ENCODE peak calls at places on chromosomes 11 and 22, in ten cellular contexts. A is stimulated activated CD4-positive, alpha-beta T cell treated with anti-CD3 and anti-CD28 coated beads, Interleukin-2, amount 100 ng/mL, for 24 hours; V is 8988T; R is NB4; H is ACHN; T is activated T-cell treated with anti-CD3 and anti-CD28 coated beads for 1 hour; D is left ventricle myocardium superior; E is NCI-H187; G is CMK; P is left lobe of liver. B is an unnamed sample.

GRCh38 chr22:25488244-25489020 is 76.0 kb upstream of the GRK3 start:
- DNase-seq in A (peak), V (no peak), R (peak), H (peak), T (no peak), D (peak), E (no peak), G (no peak), P (peak), B (no peak)

GRCh38 chr11:91350931-91351330 is 873.7 kb upstream of the FAT3 start:
- DNase-seq in A (no peak), V (no peak), R (no peak), H (no peak), T (no peak), D (no peak), E (no peak), G (no peak), P (no peak), B (no peak)

GRCh38 chr11:102850973-102851745 is 7.8 kb upstream of the MMP3 start:
- DNase-seq in A (no peak), V (no peak), R (no peak), H (peak), T (no peak), D (no peak), E (no peak), G (no peak), P (no peak), B (no peak)

GRCh38 chr22:46159777-46160176 is 9.5 kb downstream of the PPARA start:
- DNase-seq in A (no peak), V (no peak), R (no peak), H (no peak), T (no peak), D (no peak), E (no peak), G (no peak), P (peak), B (no peak)

GRCh38 chr11:10695821-10696220 is 2.3 kb upstream of the IRAG1 start:
- DNase-seq in A (no peak), V (no peak), R (no peak), H (no peak), T (no peak), D (no peak), E (no peak), G (no peak), P (no peak), B (no peak)

GRCh38 chr11:697028-697491 is 1.4 kb downstream of the TMEM80 start:
- DNase-seq in A (no peak), V (no peak), R (peak), H (peak), T (no peak), D (no peak), E (no peak), G (no peak), P (no peak), B (peak)

GRCh38 chr11:102383839-102384238 is 36.8 kb downstream of the BIRC2 start:
- DNase-seq in A (no peak), V (no peak), R (no peak), H (no peak), T (no peak), D (no peak), E (no peak), G (no peak), P (no peak), B (no peak)

GRCh38 chr11:94597896-94598295 is 30.7 kb downstream of the PIWIL4 start:
- DNase-seq in A (no peak), V (no peak), R (no peak), H (peak), T (no peak), D (no peak), E (no peak), G (no peak), P (no peak), B (peak)

GRCh38 chr22:47534150-47535133 is 772.0 kb downstream of the TBC1D22A start:
- DNase-seq in A (no peak), V (no peak), R (no peak), H (no peak), T (no peak), D (no peak), E (no peak), G (no peak), P (no peak), B (no peak)

GRCh38 chr22:50243704-50244419 is 961 bp downstream of the TUBGCP6 start:
- DNase-seq in A (no peak), V (no peak), R (peak), H (no peak), T (no peak), D (no peak), E (no peak), G (no peak), P (no peak), B (no peak)

GRCh38 chr22:44455151-44455962 is 42.7 kb downstream of the RTL6 start:
- DNase-seq in A (peak), V (no peak), R (no peak), H (no peak), T (peak), D (no peak), E (no peak), G (no peak), P (peak), B (no peak)

GRCh38 chr11:66142370-66143263 is 72.5 kb downstream of the PACS1 start:
- DNase-seq in A (no peak), V (peak), R (peak), H (no peak), T (no peak), D (no peak), E (no peak), G (no peak), P (no peak), B (peak)

GRCh38 chr11:64760759-64761417 is 1.1 kb upstream of the PYGM start:
- DNase-seq in A (no peak), V (no peak), R (no peak), H (no peak), T (no peak), D (no peak), E (no peak), G (no peak), P (no peak), B (no peak)

GRCh38 chr11:67484847-67485311 is 2.1 kb downstream of the AIP start:
- DNase-seq in A (peak), V (no peak), R (peak), H (no peak), T (peak), D (no peak), E (no peak), G (peak), P (no peak), B (peak)

GRCh38 chr11:12901874-12902481 is 107.1 kb upstream of the RASSF10 start:
- DNase-seq in A (no peak), V (no peak), R (no peak), H (no peak), T (no peak), D (no peak), E (no peak), G (no peak), P (no peak), B (no peak)

GRCh38 chr22:22593964-22594656 is 35.0 kb upstream of the PRAME start:
- DNase-seq in A (peak), V (no peak), R (peak), H (peak), T (peak), D (peak), E (no peak), G (peak), P (no peak), B (peak)

GRCh38 chr11:5624489-5625278 is at the start of gene TRIM34:
- DNase-seq in A (peak), V (peak), R (peak), H (peak), T (peak), D (no peak), E (no peak), G (no peak), P (peak), B (peak)

GRCh38 chr11:61587541-61587941 is 6.7 kb upstream of the SYT7 start:
- DNase-seq in A (peak), V (peak), R (no peak), H (peak), T (peak), D (peak), E (no peak), G (no peak), P (no peak), B (no peak)

GRCh38 chr22:23779083-23779482 is 6.4 kb downstream of the MMP11 start:
- DNase-seq in A (no peak), V (no peak), R (no peak), H (no peak), T (no peak), D (no peak), E (no peak), G (no peak), P (no peak), B (no peak)

GRCh38 chr22:47145883-47146282 is 383.4 kb downstream of the TBC1D22A start:
- DNase-seq in A (no peak), V (no peak), R (no peak), H (no peak), T (no peak), D (no peak), E (no peak), G (no peak), P (no peak), B (no peak)

GRCh38 chr11:14384338-14384737 is 25.4 kb upstream of the RRAS2 start:
- DNase-seq in A (no peak), V (no peak), R (no peak), H (no peak), T (no peak), D (no peak), E (no peak), G (no peak), P (no peak), B (no peak)

GRCh38 chr11:116990061-116990473 is 108.2 kb downstream of the SIK3 start:
- DNase-seq in A (no peak), V (peak), R (no peak), H (peak), T (no peak), D (no peak), E (no peak), G (no peak), P (peak), B (no peak)

GRCh38 chr11:8339592-8340022 is 75.9 kb upstream of the LMO1 start:
- DNase-seq in A (no peak), V (no peak), R (no peak), H (no peak), T (no peak), D (no peak), E (no peak), G (no peak), P (no peak), B (no peak)

GRCh38 chr11:62001450-62002178 is 34.2 kb upstream of the FTH1 start:
- DNase-seq in A (no peak), V (no peak), R (peak), H (peak), T (no peak), D (peak), E (no peak), G (no peak), P (peak), B (no peak)

GRCh38 chr11:107581147-107581546 is 9.8 kb upstream of the ELMOD1 start:
- DNase-seq in A (no peak), V (no peak), R (no peak), H (no peak), T (no peak), D (no peak), E (no peak), G (no peak), P (no peak), B (no peak)

GRCh38 chr11:8586184-8586583 is 7.8 kb downstream of the STK33 start:
- DNase-seq in A (no peak), V (no peak), R (no peak), H (no peak), T (no peak), D (no peak), E (no peak), G (no peak), P (no peak), B (peak)

GRCh38 chr11:629237-629583 is 2.2 kb upstream of the SCT start:
- DNase-seq in A (no peak), V (no peak), R (no peak), H (no peak), T (no peak), D (peak), E (no peak), G (no peak), P (no peak), B (peak)

GRCh38 chr11:13277719-13278619 is at the start of gene BMAL1:
- DNase-seq in A (peak), V (peak), R (peak), H (no peak), T (peak), D (peak), E (no peak), G (peak), P (peak), B (no peak)

GRCh38 chr22:44050766-44051747 is 27.0 kb downstream of the PARVB start:
- DNase-seq in A (no peak), V (no peak), R (no peak), H (no peak), T (no peak), D (no peak), E (no peak), G (no peak), P (no peak), B (no peak)

GRCh38 chr22:28989035-28989464 is 72.6 kb downstream of the C22orf31 start:
- DNase-seq in A (peak), V (no peak), R (peak), H (no peak), T (no peak), D (no peak), E (no peak), G (no peak), P (no peak), B (no peak)

GRCh38 chr11:26621147-26621546 is 49.1 kb upstream of the MUC15 start:
- DNase-seq in A (no peak), V (peak), R (no peak), H (peak), T (no peak), D (no peak), E (no peak), G (no peak), P (no peak), B (no peak)

GRCh38 chr11:73321342-73322110 is 13.4 kb downstream of the ARHGEF17 start:
- DNase-seq in A (no peak), V (no peak), R (peak), H (no peak), T (no peak), D (peak), E (no peak), G (no peak), P (no peak), B (peak)

GRCh38 chr11:35623708-35624168 is 5.5 kb downstream of the FJX1 start:
- DNase-seq in A (no peak), V (peak), R (peak), H (peak), T (no peak), D (no peak), E (no peak), G (no peak), P (no peak), B (peak)

GRCh38 chr22:21837184-21837979 is 30.1 kb downstream of the MAPK1 start:
- DNase-seq in A (no peak), V (no peak), R (no peak), H (peak), T (no peak), D (no peak), E (no peak), G (no peak), P (no peak), B (no peak)

GRCh38 chr11:43558556-43559127 is 121.9 kb upstream of the HSD17B12 start:
- DNase-seq in A (no peak), V (no peak), R (no peak), H (no peak), T (no peak), D (no peak), E (no peak), G (no peak), P (no peak), B (peak)

B was measured in MV-4-11.